ENCODE peak calls at places on chromosomes 16 and 17, in four cellular contexts. U is HepG2, Q is K562, C is GM12878. I is an unnamed sample.

GRCh38 chr16:7351572-7351971 is 18.9 kb downstream of the RBFOX1 start:
- DNase-seq in U (no peak), Q (no peak), C (no peak), I (no peak)

GRCh38 chr17:36731806-36732205 is 130.4 kb downstream of the MRM1 start:
- DNase-seq in U (no peak), Q (no peak), C (no peak), I (no peak)

GRCh38 chr17:31095239-31096105 is 695 bp downstream of the NF1 start:
- DNase-seq in U (peak), Q (peak), C (no peak), I (peak)

GRCh38 chr16:53614346-53614745 is 89.3 kb downstream of the RPGRIP1L start:
- DNase-seq in U (no peak), Q (no peak), C (no peak), I (no peak)

GRCh38 chr17:76805319-76805718 is 62.9 kb upstream of the MGAT5B start:
- DNase-seq in U (no peak), Q (no peak), C (no peak), I (no peak)

GRCh38 chr17:40514013-40514875 is 12.8 kb upstream of the TNS4 start:
- DNase-seq in U (no peak), Q (no peak), C (no peak), I (no peak)

GRCh38 chr17:78839173-78839761 is 1.3 kb downstream of the USP36 start:
- DNase-seq in U (no peak), Q (peak), C (no peak), I (no peak)

GRCh38 chr17:67503184-67503583 is 126.1 kb downstream of the PITPNC1 start:
- DNase-seq in U (no peak), Q (no peak), C (no peak), I (peak)

GRCh38 chr17:38852771-38853291 is 690 bp downstream of the RPL23 start:
- DNase-seq in U (no peak), Q (peak), C (no peak), I (no peak)

GRCh38 chr16:72740346-72740745 is 307.6 kb downstream of the ZFHX3 start:
- DNase-seq in U (no peak), Q (no peak), C (no peak), I (no peak)

GRCh38 chr17:81509687-81510523 is 2.7 kb downstream of the ACTG1 start:
- DNase-seq in U (no peak), Q (no peak), C (no peak), I (peak)

GRCh38 chr16:88196471-88197400 is 186.0 kb upstream of the ZNF469 start:
- DNase-seq in U (no peak), Q (no peak), C (no peak), I (no peak)

GRCh38 chr17:44909681-44910144 is 5.6 kb downstream of the GFAP start:
- DNase-seq in U (no peak), Q (no peak), C (no peak), I (no peak)
- TF ChIP-seq USF2 in U (no peak), Q (no peak), C (no peak), I (no peak)

GRCh38 chr16:67883872-67884261 is 818 bp upstream of the NRN1L start:
- DNase-seq in U (peak), Q (peak), C (no peak), I (peak)

GRCh38 chr16:67885976-67886375 is 1.3 kb downstream of the NRN1L start:
- DNase-seq in U (no peak), Q (no peak), C (no peak), I (no peak)

GRCh38 chr16:67883146-67883871 is 1.4 kb upstream of the NRN1L start:
- DNase-seq in U (peak), Q (no peak), C (no peak), I (no peak)

GRCh38 chr16:67885545-67885944 is 860 bp downstream of the NRN1L start:
- DNase-seq in U (no peak), Q (no peak), C (no peak), I (no peak)

DNA sequence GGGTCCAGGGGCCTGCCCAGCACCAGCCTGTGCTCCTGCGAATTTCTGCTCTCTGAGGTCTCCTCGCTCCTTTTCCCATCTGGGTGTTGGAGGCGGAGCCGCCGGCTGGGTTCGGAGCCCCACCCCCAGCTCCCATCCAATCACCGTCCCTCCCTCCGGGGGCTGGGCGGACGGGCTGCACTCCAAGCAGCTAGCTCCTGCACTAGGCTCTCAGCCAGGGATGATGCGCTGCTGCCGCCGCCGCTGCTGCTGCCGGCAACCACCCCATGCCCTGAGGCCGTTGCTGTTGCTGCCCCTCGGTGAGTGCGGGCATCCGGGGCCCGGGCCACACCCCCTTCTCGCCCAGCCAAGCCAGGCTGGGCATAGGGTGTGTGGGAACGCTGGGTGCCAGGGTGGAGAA is at the start of gene NRN1L:
- DNase-seq in U (no peak), Q (peak), C (no peak), I (no peak)
- TF ChIP-seq CHD4 in U (no peak), Q (no peak), C (no peak), I (no peak)

GRCh38 chr17:57627591-57627990 is 117.5 kb downstream of the CCDC182 start:
- DNase-seq in U (no peak), Q (no peak), C (no peak), I (no peak)

GRCh38 chr17:57628421-57628820 is 116.7 kb downstream of the CCDC182 start:
- DNase-seq in U (no peak), Q (no peak), C (no peak), I (no peak)

GRCh38 chr17:57625957-57626356 is 119.1 kb downstream of the CCDC182 start:
- DNase-seq in U (no peak), Q (no peak), C (no peak), I (no peak)

GRCh38 chr17:57625511-57625910 is 119.6 kb downstream of the CCDC182 start:
- DNase-seq in U (no peak), Q (no peak), C (no peak), I (no peak)

DNA sequence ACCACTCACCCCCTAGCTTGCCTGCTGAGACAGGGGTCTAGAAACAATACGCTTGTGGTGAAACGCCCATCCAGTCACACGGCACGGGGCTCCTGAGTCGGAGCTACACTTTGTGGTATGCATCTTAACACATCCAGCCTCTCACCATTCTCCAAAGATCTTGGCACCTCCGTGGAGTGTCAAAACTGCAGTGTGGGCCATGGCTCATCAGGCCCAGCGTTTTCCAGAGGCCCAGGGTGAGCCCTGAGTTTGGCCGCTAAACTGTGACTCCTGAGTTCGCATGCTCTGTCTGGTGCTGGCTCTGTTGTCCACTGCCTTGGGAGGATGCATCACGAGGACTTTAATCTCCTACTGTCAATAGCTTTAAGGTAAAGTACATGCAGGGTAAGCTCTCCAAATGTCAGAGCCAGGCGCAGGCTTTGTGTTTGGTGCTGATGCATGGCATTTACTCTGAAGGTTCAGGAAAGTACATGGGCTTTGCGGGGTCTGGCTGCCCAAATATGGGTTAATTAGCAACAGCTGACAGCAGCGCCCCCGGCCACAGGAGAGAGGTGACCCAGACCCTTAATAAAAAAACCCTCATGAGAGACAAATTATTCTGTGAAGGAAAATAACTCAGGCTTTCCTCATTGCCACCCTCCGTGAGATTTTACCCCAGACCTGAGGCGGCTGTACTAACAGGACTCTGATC is 118.4 kb downstream of the CCDC182 start:
- DNase-seq in U (peak), Q (no peak), C (no peak), I (no peak)
- TF ChIP-seq USF2 in U (no peak), Q (no peak), C (no peak), I (no peak)

DNA sequence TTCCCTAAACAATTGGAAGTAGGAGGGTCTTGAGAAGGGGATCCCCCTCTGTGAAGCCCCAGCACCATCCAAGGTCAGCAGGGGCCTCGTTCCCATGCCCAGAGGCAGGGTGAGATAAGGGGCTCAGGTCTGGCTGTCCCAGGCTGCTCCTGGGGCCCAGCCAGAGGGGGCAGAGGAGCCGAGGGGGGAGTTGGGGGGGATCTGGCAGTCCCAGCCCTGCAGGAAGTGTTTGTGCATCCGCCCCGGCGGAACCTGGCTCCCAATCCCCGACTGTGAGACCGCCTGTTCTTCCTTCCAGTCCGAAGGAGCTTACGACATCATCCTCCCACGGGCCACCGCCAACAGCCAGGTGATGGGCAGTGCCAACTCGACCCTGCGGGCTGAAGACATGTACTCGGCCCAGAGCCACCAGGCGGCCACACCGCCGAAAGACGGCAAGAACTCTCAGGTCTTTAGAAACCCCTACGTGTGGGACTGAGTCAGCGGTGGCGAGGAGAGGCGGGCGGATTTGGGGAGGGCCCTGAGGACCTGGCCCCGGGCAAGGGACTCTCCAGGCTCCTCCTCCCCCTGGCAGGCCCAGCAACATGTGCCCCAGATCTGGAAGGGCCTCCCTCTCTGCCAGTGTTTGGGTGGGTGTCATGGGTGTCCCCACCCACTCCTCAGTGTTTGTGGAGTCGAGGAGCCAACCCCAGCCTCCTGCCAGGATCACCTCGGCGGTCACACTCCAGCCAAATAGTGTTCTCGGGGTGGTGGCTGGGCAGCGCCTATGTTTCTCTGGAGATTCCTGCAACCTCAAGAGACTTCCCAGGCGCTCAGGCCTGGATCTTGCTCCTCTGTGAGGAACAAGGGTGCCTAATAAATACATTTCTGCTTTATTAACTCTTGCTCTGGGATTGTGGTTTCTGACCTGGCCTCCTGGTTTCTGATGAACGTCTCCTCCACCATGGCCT is 14.9 kb downstream of the GPRC5C start:
- DNase-seq in U (no peak), Q (no peak), C (no peak), I (no peak)
- TF ChIP-seq CHD4 in U (no peak), Q (no peak), C (no peak), I (no peak)

GRCh38 chr16:67105881-67106280 is 3.9 kb upstream of the PHAF1 start:
- DNase-seq in U (no peak), Q (no peak), C (no peak), I (no peak)

GRCh38 chr16:67101683-67102082 is 8.1 kb upstream of the PHAF1 start:
- DNase-seq in U (no peak), Q (no peak), C (no peak), I (no peak)

GRCh38 chr16:67104845-67105244 is 4.9 kb upstream of the PHAF1 start:
- DNase-seq in U (no peak), Q (no peak), C (no peak), I (no peak)

GRCh38 chr16:67105251-67105650 is 4.5 kb upstream of the PHAF1 start:
- DNase-seq in U (no peak), Q (no peak), C (no peak), I (no peak)

GRCh38 chr16:67104061-67104460 is 5.7 kb upstream of the PHAF1 start:
- DNase-seq in U (peak), Q (no peak), C (no peak), I (no peak)
- TF ChIP-seq USF2 in U (no peak), Q (no peak), C (no peak), I (no peak)

DNA sequence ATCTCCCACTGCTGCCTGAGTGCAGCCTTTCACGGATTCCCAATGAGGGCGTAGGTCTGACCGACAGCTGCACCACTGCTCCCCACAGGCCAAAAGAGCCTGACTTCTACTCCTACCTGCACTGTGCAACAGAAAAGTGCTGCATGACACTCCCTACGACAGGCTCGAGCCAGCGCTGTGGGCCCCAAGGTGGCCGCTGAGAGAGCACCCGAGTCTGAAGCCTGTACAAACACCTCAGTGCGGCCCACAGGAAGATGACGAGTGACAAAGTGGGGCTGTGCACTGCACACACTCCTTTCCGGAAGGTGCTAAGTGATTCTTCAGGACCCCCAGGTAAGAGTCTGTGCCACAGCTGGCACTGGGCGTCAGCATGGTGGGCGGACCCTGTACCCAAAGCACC is 41.2 kb downstream of the FANCA start:
- DNase-seq in U (no peak), Q (no peak), C (no peak), I (no peak)
- TF ChIP-seq CHD4 in U (no peak), Q (no peak), C (no peak), I (no peak)

GRCh38 chr16:75238853-75239371 is 12.5 kb downstream of the BCAR1 start:
- DNase-seq in U (peak), Q (no peak), C (no peak), I (no peak)
- TF ChIP-seq USF2 in U (no peak), Q (no peak), C (no peak), I (no peak)

DNA sequence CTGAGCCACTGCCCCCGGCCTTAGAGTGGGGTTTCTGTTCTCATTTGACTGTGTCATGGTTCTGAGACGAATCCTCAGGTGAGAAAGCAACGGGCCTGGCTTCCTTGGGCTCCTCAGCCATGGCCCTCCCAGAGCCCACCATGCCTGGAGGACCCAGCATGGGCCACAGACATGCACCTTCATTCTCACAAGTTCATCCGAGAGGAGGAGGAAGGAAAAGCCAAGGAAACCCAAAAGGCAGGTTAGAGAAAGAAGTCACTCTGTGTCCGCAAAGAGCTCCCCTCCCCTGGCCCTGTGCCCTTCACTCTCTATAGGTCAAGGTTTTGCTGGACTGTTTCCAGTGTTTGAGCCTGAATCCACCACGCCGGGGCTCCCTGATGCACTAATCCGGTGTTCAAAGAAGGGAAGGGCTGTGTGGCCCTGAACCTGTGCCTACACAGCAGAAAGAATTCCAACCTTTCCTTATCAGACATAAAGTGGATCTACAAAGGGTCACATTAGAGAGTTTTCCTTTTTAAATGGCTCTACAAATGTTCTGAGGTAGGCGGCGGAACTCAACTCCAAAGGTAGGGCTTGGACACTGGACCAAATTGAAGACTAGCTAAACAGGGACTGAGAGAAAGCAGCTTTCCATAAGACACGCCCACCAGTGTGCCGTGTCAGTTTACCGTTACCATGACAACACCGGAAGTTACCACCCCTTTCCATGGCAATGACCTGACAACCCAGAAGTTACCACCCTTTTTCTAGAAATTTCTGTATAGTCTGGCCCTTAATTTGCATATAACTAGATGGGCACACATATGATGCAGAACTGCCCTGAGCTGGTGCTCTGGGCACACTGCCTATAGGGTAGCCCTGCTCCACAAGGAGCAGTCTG is 15.9 kb upstream of the PECAM1 start:
- DNase-seq in U (peak), Q (peak), C (no peak), I (peak)
- TF ChIP-seq CHD4 in U (peak), Q (no peak), C (no peak), I (no peak)

GRCh38 chr16:66344533-66345145 is 21.9 kb upstream of the CDH5 start:
- DNase-seq in U (peak), Q (peak), C (no peak), I (peak)
- TF ChIP-seq USF2 in U (no peak), Q (no peak), C (no peak), I (no peak)

I was measured in A549.